ENCODE peak calls at places on chromosomes 11 and 22, in seven cellular contexts. Q is naive thymus-derived CD4-positive, alpha-beta T cell; V is left ventricle myocardium inferior; H is RWPE1; T is NAMALWA; O is stimulated activated naive CD8-positive, alpha-beta T cell treated with anti-CD3 and anti-CD28 coated beads, Interleukin-15, Interleukin-2, amounts not matched to agents 100 U/mL and 50 U/mL, for 24 hours; E is brain pericyte. F is an unnamed sample.

GRCh38 chr11:110362916-110363574 is 66.6 kb upstream of the RDX start:
- DNase-seq in Q (no peak), V (no peak), H (no peak), T (no peak), O (no peak), E (no peak), F (no peak)

GRCh38 chr11:18657696-18658095 is 23.6 kb upstream of the SPTY2D1 start:
- DNase-seq in Q (no peak), V (no peak), H (no peak), T (no peak), O (no peak), E (no peak), F (no peak)

GRCh38 chr11:47524200-47524874 is 28.6 kb downstream of the CELF1 start:
- DNase-seq in Q (no peak), V (peak; percentile 37), H (peak; percentile 21), T (no peak), O (peak; percentile 16), E (no peak), F (no peak)

GRCh38 chr11:69646493-69647201 is 5.7 kb downstream of the CCND1 start:
- DNase-seq in Q (no peak), V (no peak), H (no peak), T (no peak), O (no peak), E (no peak), F (no peak)

GRCh38 chr11:128941573-128942271 is 949 bp downstream of the TP53AIP1 start:
- DNase-seq in Q (no peak), V (no peak), H (peak; percentile 55), T (no peak), O (no peak), E (no peak), F (no peak)

GRCh38 chr11:120131941-120132644 is 5.8 kb downstream of the TRIM29 start:
- DNase-seq in Q (no peak), V (peak; percentile 3), H (peak; percentile 58), T (no peak), O (no peak), E (no peak), F (no peak)

GRCh38 chr11:121391914-121392313 is 60.2 kb upstream of the SORL1 start:
- DNase-seq in Q (no peak), V (no peak), H (peak; percentile 67), T (no peak), O (no peak), E (no peak), F (no peak)

GRCh38 chr11:125170001-125170405 is 5.5 kb downstream of the PKNOX2 start:
- DNase-seq in Q (no peak), V (peak; percentile 50), H (no peak), T (no peak), O (no peak), E (no peak), F (no peak)

GRCh38 chr22:40385041-40385782 is 14.8 kb downstream of the SGSM3 start:
- DNase-seq in Q (no peak), V (no peak), H (no peak), T (peak; percentile 68), O (no peak), E (no peak), F (no peak)

GRCh38 chr22:44147821-44148574 is 32.7 kb upstream of the PARVG start:
- DNase-seq in Q (no peak), V (no peak), H (no peak), T (no peak), O (no peak), E (no peak), F (no peak)

GRCh38 chr22:37211075-37211852 is 1.0 kb downstream of the SSTR3 start:
- DNase-seq in Q (no peak), V (no peak), H (no peak), T (no peak), O (no peak), E (no peak), F (no peak)

GRCh38 chr22:30857791-30858190 is 110.8 kb downstream of the MORC2 start:
- DNase-seq in Q (no peak), V (no peak), H (no peak), T (no peak), O (no peak), E (no peak), F (no peak)

GRCh38 chr11:44574620-44575287 is 9.3 kb downstream of the CD82 start:
- DNase-seq in Q (peak; percentile 59), V (no peak), H (peak; percentile 64), T (no peak), O (peak; percentile 55), E (no peak), F (no peak)

GRCh38 chr11:73233211-73233610 is 15.1 kb downstream of the P2RY2 start:
- DNase-seq in Q (no peak), V (no peak), H (no peak), T (no peak), O (no peak), E (no peak), F (peak; percentile 2)

GRCh38 chr11:45209904-45210699 is 63.7 kb downstream of the PRDM11 start:
- DNase-seq in Q (no peak), V (peak; percentile 94), H (no peak), T (peak; percentile 28), O (no peak), E (peak; percentile 53), F (peak; percentile 93)